ENCODE peak calls at places on chromosome 11, in four cellular contexts. One of them, this sample, is unnamed.

GRCh38 chr11:69126286-69126685 is 29.4 kb upstream of the SMIM38 start:
- DNase-seq in WTC11: peak
- DNase-seq in GM12878: no peak
- DNase-seq in K562: no peak
- DNase-seq in this sample: no peak

GRCh38 chr11:61293869-61294716 is 1.0 kb downstream of the VWCE start:
- DNase-seq in K562: no peak
- DNase-seq in WTC11: peak
- DNase-seq in GM12878: no peak
- DNase-seq in this sample: peak

GRCh38 chr11:18676803-18677202 is 21.8 kb upstream of the TMEM86A start:
- DNase-seq in WTC11: no peak
- DNase-seq in K562: no peak
- DNase-seq in GM12878: no peak
- DNase-seq in this sample: no peak

GRCh38 chr11:69912911-69913451 is 93.8 kb upstream of the FGF3 start:
- DNase-seq in WTC11: peak
- DNase-seq in GM12878: no peak
- DNase-seq in K562: peak
- DNase-seq in this sample: no peak

GRCh38 chr11:87466228-87466627 is 428.5 kb downstream of the TMEM135 start:
- DNase-seq in K562: no peak
- DNase-seq in WTC11: no peak
- DNase-seq in GM12878: no peak
- DNase-seq in this sample: no peak

GRCh38 chr11:86459682-86460460 is 85.2 kb downstream of the CCDC81 start:
- DNase-seq in K562: no peak
- DNase-seq in GM12878: no peak
- DNase-seq in WTC11: no peak
- DNase-seq in this sample: peak

GRCh38 chr11:111939836-111940604 is 2.9 kb downstream of the DIXDC1 start:
- DNase-seq in WTC11: no peak
- DNase-seq in GM12878: no peak
- DNase-seq in K562: no peak
- DNase-seq in this sample: no peak

GRCh38 chr11:68013611-68014156 is 3.6 kb downstream of the ALDH3B1 start:
- DNase-seq in K562: no peak
- DNase-seq in GM12878: no peak
- DNase-seq in WTC11: no peak
- DNase-seq in this sample: no peak

GRCh38 chr11:57413681-57414080 is 13.2 kb downstream of the SLC43A3 start:
- DNase-seq in WTC11: no peak
- DNase-seq in GM12878: no peak
- DNase-seq in K562: no peak
- DNase-seq in this sample: no peak

GRCh38 chr11:128549256-128549944 is 38.0 kb downstream of the ETS1 start:
- DNase-seq in GM12878: no peak
- DNase-seq in WTC11: peak
- DNase-seq in K562: no peak
- DNase-seq in this sample: no peak

GRCh38 chr11:82041764-82042163 is 691.9 kb downstream of the FAM181B start:
- DNase-seq in GM12878: no peak
- DNase-seq in WTC11: no peak
- DNase-seq in K562: no peak
- DNase-seq in this sample: no peak

GRCh38 chr11:107591446-107592236 is 694 bp downstream of the ELMOD1 start:
- DNase-seq in WTC11: peak
- DNase-seq in K562: no peak
- DNase-seq in GM12878: no peak
- DNase-seq in this sample: no peak

GRCh38 chr11:87359401-87359800 is 321.7 kb downstream of the TMEM135 start:
- DNase-seq in K562: no peak
- DNase-seq in GM12878: no peak
- DNase-seq in WTC11: no peak
- DNase-seq in this sample: no peak

GRCh38 chr11:97364047-97364446 is 974.2 kb downstream of the JRKL start:
- DNase-seq in WTC11: no peak
- DNase-seq in K562: no peak
- DNase-seq in GM12878: no peak
- DNase-seq in this sample: no peak
- TF ChIP-seq NR2C2 in WTC11: no peak
- TF ChIP-seq NR2C2 in K562: no peak
- TF ChIP-seq NR2C2 in GM12878: no peak
- TF ChIP-seq NR2C2 in this sample: no peak

DNA sequence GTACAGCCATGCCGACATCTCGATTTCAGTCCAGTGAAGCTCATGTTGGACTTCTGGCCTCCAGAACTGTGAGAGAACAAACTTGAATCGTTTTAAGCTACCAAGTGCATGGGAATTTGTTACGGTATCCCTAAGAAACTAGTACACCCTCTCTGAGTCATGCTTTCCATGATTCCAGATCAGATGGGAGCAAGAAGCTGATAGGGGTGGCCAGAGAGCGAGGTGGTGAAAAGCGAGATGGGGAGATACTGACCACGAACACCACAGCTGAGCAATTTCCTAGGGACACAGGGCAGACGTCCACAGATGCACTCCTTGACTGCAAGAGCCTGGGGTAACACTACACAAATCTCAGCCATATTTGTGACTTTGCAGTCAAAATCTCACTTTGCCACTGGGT is 22.7 kb upstream of the RCN1 start:
- DNase-seq in WTC11: no peak
- DNase-seq in GM12878: no peak
- DNase-seq in K562: no peak
- DNase-seq in this sample: no peak
- TF ChIP-seq NR2C2 in WTC11: no peak
- TF ChIP-seq NR2C2 in GM12878: no peak
- TF ChIP-seq NR2C2 in K562: no peak
- TF ChIP-seq NR2C2 in this sample: no peak

DNA sequence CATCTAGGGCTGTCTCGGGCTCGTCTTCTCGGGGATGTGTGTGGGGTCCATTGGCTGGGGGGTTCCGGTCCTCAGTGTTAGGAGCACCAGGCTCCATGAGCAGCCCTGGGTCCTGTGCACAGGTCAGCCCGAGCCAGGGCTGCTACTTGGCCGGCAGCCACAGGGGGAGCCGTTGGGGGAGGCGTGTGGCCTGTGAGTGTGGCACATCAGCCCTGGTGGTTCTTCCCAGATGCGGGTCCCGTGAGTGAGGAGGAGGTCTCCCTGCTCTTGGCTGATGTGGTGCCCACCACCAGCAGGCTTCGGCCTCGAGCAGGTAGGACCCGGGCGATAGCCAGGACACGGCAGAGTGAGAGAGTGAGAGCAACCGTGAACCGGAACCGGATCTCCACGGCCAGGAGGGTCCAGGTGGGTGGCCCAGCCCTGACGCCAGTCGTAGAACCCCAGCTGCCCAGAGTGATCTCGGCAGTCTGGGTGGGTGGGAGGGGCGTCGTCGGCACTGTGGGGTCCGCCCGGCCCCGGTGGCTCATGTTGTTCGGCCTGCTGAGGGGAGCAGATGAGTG is 18.5 kb downstream of the IRF7 start:
- DNase-seq in WTC11: peak
- DNase-seq in GM12878: no peak
- DNase-seq in K562: peak
- DNase-seq in this sample: no peak
- TF ChIP-seq NR2C2 in WTC11: no peak
- TF ChIP-seq NR2C2 in GM12878: no peak
- TF ChIP-seq NR2C2 in K562: no peak
- TF ChIP-seq NR2C2 in this sample: no peak

GRCh38 chr11:133900176-133901105 is 55.1 kb upstream of the SPATA19 start:
- DNase-seq in WTC11: peak
- DNase-seq in GM12878: no peak
- DNase-seq in K562: no peak
- DNase-seq in this sample: no peak
- TF ChIP-seq NR2C2 in WTC11: no peak
- TF ChIP-seq NR2C2 in GM12878: no peak
- TF ChIP-seq NR2C2 in K562: no peak
- TF ChIP-seq NR2C2 in this sample: no peak

This sample was measured in HepG2.